ENCODE peak calls at places on chromosomes 5 and 9, in eight cellular contexts. V, Z, R, J, G, T, Q and O are unnamed samples.

GRCh38 chr5:59766394-59766793 is 127.1 kb downstream of the PDE4D start:
- DNase-seq in T (no peak), Q (no peak), J (no peak), G (no peak), R (no peak), V (no peak), Z (no peak), O (no peak)

GRCh38 chr9:28059192-28059591 is 485.9 kb upstream of the C9orf72 start:
- DNase-seq in J (no peak), G (no peak), Z (no peak), T (no peak), V (no peak), R (no peak), Q (no peak), O (no peak)

GRCh38 chr5:167573274-167574127 is 717.9 kb upstream of the WWC1 start:
- DNase-seq in G (no peak), J (peak), Z (peak), V (no peak), T (no peak), R (no peak), Q (peak), O (no peak)

GRCh38 chr5:16862777-16863176 is 73.3 kb downstream of the MYO10 start:
- DNase-seq in T (no peak), J (no peak), R (no peak), V (no peak), G (no peak), Z (no peak), Q (no peak), O (no peak)

GRCh38 chr5:71703941-71704340 is 15.1 kb upstream of the CARTPT start:
- DNase-seq in Q (no peak), R (no peak), Z (no peak), V (no peak), J (no peak), G (no peak), T (no peak), O (no peak)

GRCh38 chr5:141902015-141902414 is 21.7 kb upstream of the DELE1 start:
- DNase-seq in Q (no peak), G (no peak), V (no peak), R (no peak), Z (no peak), T (no peak), J (no peak), O (no peak)

GRCh38 chr5:62578540-62578939 is at the start of gene LRRC70:
- DNase-seq in R (no peak), T (peak), Z (peak), G (no peak), V (no peak), J (peak), Q (no peak), O (no peak)

GRCh38 chr5:168734657-168735344 is 155.6 kb upstream of the PANK3 start:
- DNase-seq in Q (peak), R (no peak), V (no peak), T (no peak), J (no peak), G (no peak), Z (no peak), O (no peak)

GRCh38 chr5:128271859-128272446 is 188.4 kb downstream of the SLC12A2 start:
- DNase-seq in T (no peak), R (no peak), G (no peak), Z (no peak), J (peak), V (no peak), Q (no peak), O (no peak)

GRCh38 chr5:107604990-107605389 is 65.7 kb downstream of the EFNA5 start:
- DNase-seq in T (no peak), V (no peak), G (no peak), Q (no peak), Z (no peak), J (peak), R (no peak), O (no peak)